ENCODE peak calls at places on chromosome 18, in five cellular contexts. P is kidney; B is effector memory CD4-positive, alpha-beta T cell; Y is endothelial cell of umbilical vein; G is CD4-positive, alpha-beta memory T cell. E is an unnamed sample. For H3K36me3, the result is how much of the 10 kb centered on the place peaks cover.

GRCh38 chr18:80169607-80170006 is 60.5 kb downstream of the ADNP2 start:
- DNase-seq in P (peak), G (no peak), Y (no peak), B (no peak), E (no peak)

GRCh38 chr18:56374005-56374655 is 264.3 kb downstream of the TXNL1 start:
- DNase-seq in P (no peak), G (no peak), B (no peak), Y (peak), E (no peak)

GRCh38 chr18:47689386-47689785 is 241.1 kb downstream of the SMAD2 start:
- DNase-seq in B (no peak), G (no peak), Y (no peak), P (no peak), E (no peak)

GRCh38 chr18:24262097-24262496 is 123.2 kb downstream of the CABYR start:
- DNase-seq in G (no peak), Y (no peak), P (no peak), B (no peak), E (no peak)

GRCh38 chr18:50586710-50587109 is 26.8 kb downstream of the MAPK4 start:
- DNase-seq in P (no peak), Y (no peak), G (no peak), B (no peak), E (no peak)

GRCh38 chr18:78814766-78815165 is 164.9 kb upstream of the SALL3 start:
- DNase-seq in P (no peak), G (no peak), Y (no peak), B (no peak), E (no peak)

GRCh38 chr18:8701546-8702118 is 3.7 kb upstream of the MTCL1 start:
- DNase-seq in P (no peak), B (no peak), G (no peak), Y (no peak), E (no peak)

GRCh38 chr18:27004056-27004829 is 138.7 kb upstream of the AQP4 start:
- DNase-seq in Y (peak), B (no peak), G (no peak), P (no peak), E (no peak)

GRCh38 chr18:36275561-36275960 is 22.0 kb upstream of the FHOD3 start:
- DNase-seq in B (no peak), G (no peak), P (no peak), Y (no peak), E (no peak)

GRCh38 chr18:42860011-42860410 is 255.5 kb downstream of the RIT2 start:
- DNase-seq in B (no peak), Y (no peak), G (no peak), P (no peak), E (no peak)

GRCh38 chr18:42176599-42176998 is 221.6 kb downstream of the PIK3C3 start:
- DNase-seq in Y (no peak), B (no peak), G (no peak), P (no peak), E (no peak)

GRCh38 chr18:7102131-7102530 is 15.5 kb downstream of the LAMA1 start:
- DNase-seq in G (no peak), Y (no peak), B (no peak), P (no peak), E (no peak)

GRCh38 chr18:7177131-7177744 is 53.7 kb upstream of the LRRC30 start:
- DNase-seq in G (no peak), P (no peak), Y (peak), B (no peak), E (no peak)

GRCh38 chr18:11984091-11984490 is 2.8 kb downstream of the IMPA2 start:
- DNase-seq in P (peak), G (no peak), Y (no peak), B (no peak), E (no peak)
- H3K36me3 ChIP-seq in P (under half), G (under half), Y (under half), B (under half), E (under half)

GRCh38 chr18:48798334-48799197 is 152.2 kb downstream of the SMAD7 start:
- DNase-seq in G (no peak), B (no peak), Y (no peak), P (peak), E (peak)
- H3K27ac ChIP-seq in G (no peak), B (no peak), Y (no peak), P (no peak), E (no peak)

DNA sequence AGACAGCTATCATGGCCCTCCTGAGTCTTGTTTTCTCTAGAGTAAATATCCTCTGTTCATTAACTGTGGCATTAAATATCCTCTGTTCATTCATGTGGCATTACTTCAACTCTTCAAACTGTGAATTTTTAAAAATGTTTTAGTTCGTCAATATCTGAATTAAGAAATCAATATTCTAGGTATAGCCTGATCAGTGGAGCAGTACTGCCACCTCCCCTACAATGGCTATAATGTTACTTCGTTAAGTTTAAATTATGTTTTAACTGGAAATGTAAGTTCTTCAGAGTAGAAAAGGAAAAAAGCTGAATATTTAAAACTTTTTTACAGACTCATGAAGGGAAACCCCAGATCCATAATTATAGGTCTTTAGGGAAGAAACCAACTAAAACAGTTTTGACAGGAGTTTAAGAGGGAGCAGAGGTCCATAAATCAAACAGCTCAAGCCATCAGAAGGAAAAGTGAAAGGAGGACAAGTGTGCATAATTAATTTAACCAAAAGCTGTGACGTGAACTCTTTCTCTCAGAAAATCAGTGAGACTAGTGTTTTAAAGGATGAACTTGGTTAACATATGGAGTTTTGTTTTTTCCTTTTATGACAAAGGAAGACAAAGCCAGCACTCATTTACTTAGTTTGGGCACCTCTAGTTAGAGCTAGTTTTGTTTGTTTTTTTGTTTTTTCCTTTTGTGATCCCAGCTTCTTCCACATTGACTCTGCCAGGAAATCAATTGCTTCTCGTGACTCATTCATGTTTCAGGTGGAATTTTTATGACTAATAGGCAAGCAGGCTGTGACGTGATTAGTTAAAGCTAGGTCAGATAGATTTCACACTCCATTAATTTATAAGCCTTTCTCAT is 44.9 kb downstream of the RBBP8 start:
- DNase-seq in B (no peak), G (no peak), Y (peak), P (no peak), E (no peak)
- H3K36me3 ChIP-seq in B (under half), G (under half), Y (under half), P (under half), E (under half)

DNA sequence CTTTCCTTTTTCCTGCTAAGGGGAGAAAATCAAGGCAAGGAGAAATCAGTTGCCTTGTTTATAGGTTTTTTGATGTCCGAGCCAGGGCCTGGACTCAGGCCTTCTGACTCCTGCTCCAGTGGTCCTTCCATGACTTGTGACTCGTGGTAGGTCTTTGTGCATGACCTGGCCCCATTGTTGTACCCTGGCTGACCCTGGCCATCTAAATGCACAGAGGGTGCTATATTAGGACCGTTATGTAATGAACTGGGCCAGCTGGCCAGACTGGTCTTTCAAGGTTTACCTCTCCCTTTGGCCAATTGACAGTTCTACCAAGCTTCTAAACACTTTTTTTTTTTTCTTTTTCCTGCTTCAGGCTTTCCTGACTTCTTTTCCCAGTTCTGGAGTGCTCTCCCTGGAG is 81.1 kb downstream of the SETBP1 start:
- DNase-seq in B (no peak), Y (no peak), G (no peak), P (no peak), E (peak)
- H3K27ac ChIP-seq in B (no peak), Y (no peak), G (no peak), P (peak), E (no peak)

GRCh38 chr18:13103366-13103765 is 112.2 kb downstream of the CEP192 start:
- DNase-seq in B (no peak), G (no peak), Y (no peak), P (no peak), E (no peak)

GRCh38 chr18:13105059-13105458 is 113.5 kb upstream of the LDLRAD4 start:
- DNase-seq in Y (no peak), G (no peak), B (no peak), P (no peak), E (no peak)

GRCh38 chr18:13099113-13099512 is 108.0 kb downstream of the CEP192 start:
- DNase-seq in P (no peak), G (no peak), Y (no peak), B (no peak), E (no peak)

GRCh38 chr18:13101659-13101992 is 110.5 kb downstream of the CEP192 start:
- DNase-seq in B (no peak), G (no peak), P (no peak), Y (no peak), E (no peak)

GRCh38 chr18:13100942-13101658 is 109.9 kb downstream of the CEP192 start:
- DNase-seq in G (no peak), B (no peak), Y (no peak), P (no peak), E (no peak)
- H3K36me3 ChIP-seq in G (under half), B (half or more), Y (under half), P (under half), E (under half)

DNA sequence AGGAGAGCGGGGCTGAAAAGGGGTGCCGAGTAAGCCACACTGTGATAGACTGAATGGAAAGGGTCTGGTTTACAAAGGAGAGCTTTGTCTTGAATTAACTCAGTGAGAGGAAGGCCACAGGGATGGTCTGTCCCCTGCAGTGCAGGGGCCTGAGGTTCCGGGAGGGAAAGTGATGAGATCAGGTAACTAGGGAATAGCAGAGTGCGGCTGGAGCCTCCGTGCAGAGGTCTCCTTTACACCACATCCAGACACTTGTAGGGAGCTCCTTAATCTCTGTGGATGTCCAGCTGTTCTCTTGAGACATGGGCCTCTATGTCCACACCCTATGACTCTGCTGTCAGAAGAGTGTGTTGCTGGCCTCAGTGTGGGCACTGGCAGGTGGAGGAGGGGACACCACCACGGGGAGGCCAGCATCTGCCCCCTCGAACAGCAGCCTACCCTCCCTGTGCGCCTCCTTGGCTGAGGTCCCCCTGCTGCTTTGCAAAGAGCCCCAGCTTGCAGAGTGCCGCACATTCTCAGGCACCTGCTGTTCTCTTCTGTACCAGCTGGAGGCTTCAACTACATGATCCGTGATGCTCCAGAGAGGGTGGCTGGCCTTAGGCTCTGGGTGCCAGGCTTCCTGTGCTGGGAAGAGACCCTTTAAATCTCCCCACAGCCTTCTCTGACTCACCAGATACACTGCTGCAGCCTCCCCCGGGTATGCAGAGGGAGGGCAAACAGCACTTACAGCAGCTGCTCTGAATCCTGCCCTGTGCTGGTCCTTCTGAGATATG is 25.9 kb downstream of the ENOSF1 start:
- DNase-seq in B (no peak), Y (no peak), P (no peak), G (no peak), E (no peak)
- H3K27ac ChIP-seq in B (no peak), Y (no peak), P (no peak), G (no peak), E (no peak)

GRCh38 chr18:76464281-76465259 is 30.5 kb downstream of the ZNF516 start:
- DNase-seq in B (no peak), Y (no peak), P (no peak), G (no peak), E (no peak)

GRCh38 chr18:76466410-76466991 is 28.5 kb downstream of the ZNF516 start:
- DNase-seq in Y (no peak), P (peak), B (no peak), G (no peak), E (no peak)

GRCh38 chr18:76463872-76464271 is 31.2 kb downstream of the ZNF516 start:
- DNase-seq in Y (no peak), P (no peak), B (no peak), G (no peak), E (no peak)

GRCh38 chr18:76467371-76468190 is 27.5 kb downstream of the ZNF516 start:
- DNase-seq in Y (no peak), P (peak), G (no peak), B (no peak), E (no peak)

DNA sequence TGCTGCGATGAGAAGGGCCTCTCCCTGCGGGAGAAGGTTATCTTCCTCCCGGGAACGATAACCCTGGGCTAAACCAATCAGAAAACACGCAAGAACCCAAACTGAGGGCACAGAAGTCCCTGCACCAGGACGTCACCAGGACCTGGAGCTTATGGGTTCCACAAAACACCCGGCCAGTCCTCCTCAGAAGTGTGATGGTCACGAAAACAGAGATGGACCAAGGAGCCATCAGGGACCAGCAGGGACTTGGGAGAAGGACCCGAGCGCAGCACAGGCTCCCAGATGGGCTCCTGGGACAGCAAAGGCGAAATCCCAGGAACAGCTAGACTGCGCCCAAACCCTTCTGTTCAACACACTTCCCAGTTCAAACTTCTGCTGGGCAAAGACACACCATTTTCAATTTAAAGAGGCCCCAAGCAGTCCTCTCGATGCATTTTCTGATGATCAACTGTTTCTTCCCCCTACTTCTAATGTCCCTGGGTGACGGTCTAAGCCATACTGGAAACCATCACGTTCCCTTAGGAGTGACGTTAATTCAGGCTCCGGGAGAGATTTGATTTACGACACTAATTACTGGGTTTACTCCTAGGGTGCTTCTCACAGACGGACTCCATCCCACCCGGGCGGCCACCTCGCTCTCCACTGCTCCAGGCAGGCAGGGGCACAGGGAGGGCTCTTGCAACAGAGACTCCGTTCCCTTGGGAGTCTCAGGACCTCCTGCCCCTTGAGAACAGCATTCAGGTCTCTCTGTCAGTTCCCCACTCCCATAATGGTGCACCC is 29.2 kb downstream of the ZNF516 start:
- DNase-seq in B (no peak), P (no peak), Y (no peak), G (no peak), E (no peak)
- H3K36me3 ChIP-seq in B (under half), P (under half), Y (under half), G (under half), E (under half)

GRCh38 chr18:63679820-63680606 is 18.3 kb upstream of the SERPINB3 start:
- DNase-seq in G (no peak), Y (no peak), B (no peak), P (no peak), E (no peak)

GRCh38 chr18:63684718-63685117 is 18.0 kb upstream of the SERPINB11 start:
- DNase-seq in B (no peak), P (no peak), G (no peak), Y (no peak), E (no peak)

GRCh38 chr18:63683890-63684289 is 18.9 kb upstream of the SERPINB11 start:
- DNase-seq in G (no peak), P (no peak), B (no peak), Y (no peak), E (no peak)

GRCh38 chr18:63683152-63683551 is 19.6 kb upstream of the SERPINB11 start:
- DNase-seq in Y (no peak), G (no peak), P (no peak), B (no peak), E (no peak)

GRCh38 chr18:63681449-63682381 is 20.0 kb upstream of the SERPINB3 start:
- DNase-seq in B (no peak), Y (no peak), P (no peak), G (no peak), E (no peak)
- H3K27ac ChIP-seq in B (no peak), Y (no peak), P (no peak), G (no peak), E (no peak)

GRCh38 chr18:70160075-70160678 is 45.3 kb downstream of the RTTN start:
- DNase-seq in G (no peak), P (no peak), B (no peak), Y (no peak), E (no peak)
- H3K36me3 ChIP-seq in G (under half), P (under half), B (under half), Y (under half), E (under half)

DNA sequence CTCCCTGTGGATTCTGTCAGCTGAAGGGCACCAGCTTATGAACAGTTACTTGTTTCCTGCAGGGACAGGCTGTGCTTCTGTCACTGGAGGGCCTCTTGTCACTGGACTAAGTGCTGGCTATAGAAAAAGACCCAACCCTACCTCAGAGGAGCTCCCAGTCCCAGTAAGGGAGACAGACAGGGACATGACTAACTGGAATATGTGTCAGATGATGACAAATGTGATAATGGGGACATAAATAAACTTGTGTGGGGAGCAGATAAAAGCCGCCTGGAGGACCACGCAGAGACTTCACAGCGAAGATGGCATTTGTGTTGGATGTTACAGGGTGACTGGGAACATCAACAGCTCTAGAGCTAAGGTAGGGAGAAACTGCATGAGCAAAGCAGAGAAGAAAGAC is 95.0 kb downstream of the MAPRE2 start:
- DNase-seq in G (no peak), B (no peak), P (no peak), Y (no peak), E (no peak)
- H3K27ac ChIP-seq in G (no peak), B (no peak), P (no peak), Y (no peak), E (no peak)

E was measured in breast epithelium.